ENCODE peak calls at places on chromosomes 2 and 18, in seven cellular contexts. One of them, this sample, is unnamed.
A peak's percentile ranks its signal among the peaks of the same experiment; 100 is the strongest.

GRCh38 chr2:28976584-28976983 is 4.5 kb upstream of the TOGARAM2 start:
- DNase-seq in astrocyte of the spinal cord: peak; percentile 28
- DNase-seq in lower leg skin: no peak
- DNase-seq in NCI-H1417: no peak
- DNase-seq in stimulated activated naive CD8-positive, alpha-beta T cell treated with anti-CD3 and anti-CD28 coated beads, Interleukin-15, amount 100 ng/mL, for 72 hours: no peak
- DNase-seq in NCI-H1105 treated with DMSO at 0.1 percent for 48 hours: no peak
- DNase-seq in fibroblast of pulmonary artery: peak; percentile 55
- DNase-seq in this sample: no peak

GRCh38 chr2:66446178-66446860 is 11.4 kb downstream of the MEIS1 start:
- DNase-seq in stimulated activated naive CD8-positive, alpha-beta T cell treated with anti-CD3 and anti-CD28 coated beads, Interleukin-15, amount 100 ng/mL, for 72 hours: no peak
- DNase-seq in NCI-H1417: no peak
- DNase-seq in fibroblast of pulmonary artery: peak; percentile 34
- DNase-seq in lower leg skin: no peak
- DNase-seq in astrocyte of the spinal cord: peak; percentile 76
- DNase-seq in NCI-H1105 treated with DMSO at 0.1 percent for 48 hours: no peak
- DNase-seq in this sample: no peak

GRCh38 chr2:152467677-152468406 is 132.9 kb downstream of the FMNL2 start:
- DNase-seq in astrocyte of the spinal cord: no peak
- DNase-seq in lower leg skin: peak; percentile 40
- DNase-seq in fibroblast of pulmonary artery: no peak
- DNase-seq in NCI-H1417: no peak
- DNase-seq in NCI-H1105 treated with DMSO at 0.1 percent for 48 hours: no peak
- DNase-seq in stimulated activated naive CD8-positive, alpha-beta T cell treated with anti-CD3 and anti-CD28 coated beads, Interleukin-15, amount 100 ng/mL, for 72 hours: no peak
- DNase-seq in this sample: no peak

GRCh38 chr2:122132292-122132691 is 376.8 kb downstream of the TSN start:
- DNase-seq in astrocyte of the spinal cord: no peak
- DNase-seq in NCI-H1417: no peak
- DNase-seq in stimulated activated naive CD8-positive, alpha-beta T cell treated with anti-CD3 and anti-CD28 coated beads, Interleukin-15, amount 100 ng/mL, for 72 hours: no peak
- DNase-seq in NCI-H1105 treated with DMSO at 0.1 percent for 48 hours: no peak
- DNase-seq in lower leg skin: no peak
- DNase-seq in fibroblast of pulmonary artery: peak; percentile 22
- DNase-seq in this sample: no peak

GRCh38 chr2:85161626-85161960 is 28.4 kb downstream of the TCF7L1 start:
- DNase-seq in NCI-H1417: no peak
- DNase-seq in fibroblast of pulmonary artery: no peak
- DNase-seq in NCI-H1105 treated with DMSO at 0.1 percent for 48 hours: no peak
- DNase-seq in lower leg skin: no peak
- DNase-seq in astrocyte of the spinal cord: peak; percentile 61
- DNase-seq in stimulated activated naive CD8-positive, alpha-beta T cell treated with anti-CD3 and anti-CD28 coated beads, Interleukin-15, amount 100 ng/mL, for 72 hours: no peak
- DNase-seq in this sample: no peak

GRCh38 chr2:238947920-238948710 is 100.2 kb downstream of the TWIST2 start:
- DNase-seq in astrocyte of the spinal cord: peak; percentile 87
- DNase-seq in NCI-H1417: no peak
- DNase-seq in lower leg skin: peak; percentile 91
- DNase-seq in fibroblast of pulmonary artery: peak; percentile 72
- DNase-seq in stimulated activated naive CD8-positive, alpha-beta T cell treated with anti-CD3 and anti-CD28 coated beads, Interleukin-15, amount 100 ng/mL, for 72 hours: no peak
- DNase-seq in NCI-H1105 treated with DMSO at 0.1 percent for 48 hours: no peak
- DNase-seq in this sample: no peak

GRCh38 chr2:47307066-47307465 is 95.9 kb upstream of the MSH2 start:
- DNase-seq in fibroblast of pulmonary artery: no peak
- DNase-seq in lower leg skin: peak; percentile 50
- DNase-seq in NCI-H1105 treated with DMSO at 0.1 percent for 48 hours: peak; percentile 70
- DNase-seq in astrocyte of the spinal cord: peak; percentile 12
- DNase-seq in NCI-H1417: no peak
- DNase-seq in stimulated activated naive CD8-positive, alpha-beta T cell treated with anti-CD3 and anti-CD28 coated beads, Interleukin-15, amount 100 ng/mL, for 72 hours: no peak
- DNase-seq in this sample: no peak

GRCh38 chr18:32091724-32092421 is at the start of gene RNF138:
- DNase-seq in fibroblast of pulmonary artery: peak; percentile 83
- DNase-seq in NCI-H1105 treated with DMSO at 0.1 percent for 48 hours: peak; percentile 85
- DNase-seq in stimulated activated naive CD8-positive, alpha-beta T cell treated with anti-CD3 and anti-CD28 coated beads, Interleukin-15, amount 100 ng/mL, for 72 hours: peak; percentile 92
- DNase-seq in astrocyte of the spinal cord: peak; percentile 83
- DNase-seq in NCI-H1417: peak; percentile 81
- DNase-seq in lower leg skin: peak; percentile 98
- DNase-seq in this sample: peak; percentile 86

GRCh38 chr2:232761301-232761907 is 15.0 kb downstream of the KCNJ13 start:
- DNase-seq in NCI-H1105 treated with DMSO at 0.1 percent for 48 hours: peak; percentile 62
- DNase-seq in astrocyte of the spinal cord: peak; percentile 54
- DNase-seq in NCI-H1417: no peak
- DNase-seq in fibroblast of pulmonary artery: peak; percentile 59
- DNase-seq in stimulated activated naive CD8-positive, alpha-beta T cell treated with anti-CD3 and anti-CD28 coated beads, Interleukin-15, amount 100 ng/mL, for 72 hours: peak; percentile 20
- DNase-seq in lower leg skin: no peak
- DNase-seq in this sample: no peak

GRCh38 chr2:161961046-161961445 is 113.0 kb downstream of the DPP4 start:
- DNase-seq in lower leg skin: no peak
- DNase-seq in astrocyte of the spinal cord: no peak
- DNase-seq in stimulated activated naive CD8-positive, alpha-beta T cell treated with anti-CD3 and anti-CD28 coated beads, Interleukin-15, amount 100 ng/mL, for 72 hours: no peak
- DNase-seq in fibroblast of pulmonary artery: no peak
- DNase-seq in NCI-H1105 treated with DMSO at 0.1 percent for 48 hours: no peak
- DNase-seq in NCI-H1417: no peak
- DNase-seq in this sample: no peak

GRCh38 chr2:181264436-181264835 is 192.8 kb upstream of the ITGA4 start:
- DNase-seq in fibroblast of pulmonary artery: no peak
- DNase-seq in stimulated activated naive CD8-positive, alpha-beta T cell treated with anti-CD3 and anti-CD28 coated beads, Interleukin-15, amount 100 ng/mL, for 72 hours: no peak
- DNase-seq in astrocyte of the spinal cord: peak; percentile 7
- DNase-seq in lower leg skin: no peak
- DNase-seq in NCI-H1417: no peak
- DNase-seq in NCI-H1105 treated with DMSO at 0.1 percent for 48 hours: no peak
- DNase-seq in this sample: no peak

GRCh38 chr2:128690869-128691268 is 372.2 kb upstream of the HS6ST1 start:
- DNase-seq in stimulated activated naive CD8-positive, alpha-beta T cell treated with anti-CD3 and anti-CD28 coated beads, Interleukin-15, amount 100 ng/mL, for 72 hours: no peak
- DNase-seq in astrocyte of the spinal cord: no peak
- DNase-seq in NCI-H1105 treated with DMSO at 0.1 percent for 48 hours: no peak
- DNase-seq in fibroblast of pulmonary artery: no peak
- DNase-seq in lower leg skin: peak; percentile 18
- DNase-seq in NCI-H1417: no peak
- DNase-seq in this sample: no peak

GRCh38 chr2:55061534-55062344 is 11.5 kb upstream of the RTN4 start:
- DNase-seq in lower leg skin: no peak
- DNase-seq in fibroblast of pulmonary artery: no peak
- DNase-seq in NCI-H1417: peak; percentile 94
- DNase-seq in astrocyte of the spinal cord: no peak
- DNase-seq in NCI-H1105 treated with DMSO at 0.1 percent for 48 hours: no peak
- DNase-seq in stimulated activated naive CD8-positive, alpha-beta T cell treated with anti-CD3 and anti-CD28 coated beads, Interleukin-15, amount 100 ng/mL, for 72 hours: no peak
- DNase-seq in this sample: no peak

GRCh38 chr2:66803651-66804050 is 368.7 kb downstream of the MEIS1 start:
- DNase-seq in fibroblast of pulmonary artery: peak; percentile 78
- DNase-seq in NCI-H1417: no peak
- DNase-seq in lower leg skin: no peak
- DNase-seq in astrocyte of the spinal cord: peak; percentile 46
- DNase-seq in NCI-H1105 treated with DMSO at 0.1 percent for 48 hours: no peak
- DNase-seq in stimulated activated naive CD8-positive, alpha-beta T cell treated with anti-CD3 and anti-CD28 coated beads, Interleukin-15, amount 100 ng/mL, for 72 hours: no peak
- DNase-seq in this sample: no peak

GRCh38 chr2:219542931-219543595 is 546 bp downstream of the CHPF start:
- DNase-seq in NCI-H1105 treated with DMSO at 0.1 percent for 48 hours: no peak
- DNase-seq in stimulated activated naive CD8-positive, alpha-beta T cell treated with anti-CD3 and anti-CD28 coated beads, Interleukin-15, amount 100 ng/mL, for 72 hours: no peak
- DNase-seq in NCI-H1417: peak; percentile 41
- DNase-seq in astrocyte of the spinal cord: peak; percentile 32
- DNase-seq in lower leg skin: no peak
- DNase-seq in fibroblast of pulmonary artery: peak; percentile 37
- DNase-seq in this sample: no peak

GRCh38 chr2:72793798-72794447 is 31.9 kb downstream of the EXOC6B start:
- DNase-seq in NCI-H1105 treated with DMSO at 0.1 percent for 48 hours: no peak
- DNase-seq in fibroblast of pulmonary artery: peak; percentile 48
- DNase-seq in astrocyte of the spinal cord: no peak
- DNase-seq in NCI-H1417: no peak
- DNase-seq in stimulated activated naive CD8-positive, alpha-beta T cell treated with anti-CD3 and anti-CD28 coated beads, Interleukin-15, amount 100 ng/mL, for 72 hours: no peak
- DNase-seq in lower leg skin: no peak
- DNase-seq in this sample: no peak

GRCh38 chr18:59022167-59022945 is 117.3 kb upstream of the SEC11C start:
- DNase-seq in astrocyte of the spinal cord: no peak
- DNase-seq in NCI-H1105 treated with DMSO at 0.1 percent for 48 hours: no peak
- DNase-seq in stimulated activated naive CD8-positive, alpha-beta T cell treated with anti-CD3 and anti-CD28 coated beads, Interleukin-15, amount 100 ng/mL, for 72 hours: no peak
- DNase-seq in fibroblast of pulmonary artery: peak; percentile 38
- DNase-seq in lower leg skin: peak; percentile 83
- DNase-seq in NCI-H1417: no peak
- DNase-seq in this sample: no peak

GRCh38 chr18:35443434-35443833 is 54.3 kb downstream of the INO80C start:
- DNase-seq in NCI-H1105 treated with DMSO at 0.1 percent for 48 hours: no peak
- DNase-seq in NCI-H1417: no peak
- DNase-seq in fibroblast of pulmonary artery: no peak
- DNase-seq in astrocyte of the spinal cord: no peak
- DNase-seq in stimulated activated naive CD8-positive, alpha-beta T cell treated with anti-CD3 and anti-CD28 coated beads, Interleukin-15, amount 100 ng/mL, for 72 hours: no peak
- DNase-seq in lower leg skin: no peak
- DNase-seq in this sample: no peak

GRCh38 chr18:53799134-53799533 is 425.3 kb downstream of the MBD2 start:
- DNase-seq in fibroblast of pulmonary artery: peak; percentile 68
- DNase-seq in stimulated activated naive CD8-positive, alpha-beta T cell treated with anti-CD3 and anti-CD28 coated beads, Interleukin-15, amount 100 ng/mL, for 72 hours: no peak
- DNase-seq in NCI-H1417: no peak
- DNase-seq in lower leg skin: no peak
- DNase-seq in astrocyte of the spinal cord: peak; percentile 65
- DNase-seq in NCI-H1105 treated with DMSO at 0.1 percent for 48 hours: no peak
- DNase-seq in this sample: no peak

This sample was measured in T-helper 9 cell.